ENCODE peak calls at places on chromosomes 3 and 15, in four cellular contexts. One of them, this sample, is unnamed.

GRCh38 chr3:154552338-154552737 is 122.3 kb upstream of the GPR149 start:
- DNase-seq in stomach: no peak
- DNase-seq in endothelial cell of umbilical vein: no peak
- DNase-seq in uterus: no peak
- DNase-seq in this sample: no peak

GRCh38 chr15:60400957-60401356 is 3.2 kb upstream of the ANXA2 start:
- DNase-seq in endothelial cell of umbilical vein: no peak
- DNase-seq in stomach: no peak
- DNase-seq in uterus: no peak
- DNase-seq in this sample: no peak

GRCh38 chr3:106963446-106963845 is 413.8 kb upstream of the CCDC54 start:
- DNase-seq in uterus: no peak
- DNase-seq in endothelial cell of umbilical vein: peak; percentile 55
- DNase-seq in stomach: no peak
- DNase-seq in this sample: no peak

GRCh38 chr3:4720316-4721075 is 227.3 kb downstream of the ITPR1 start:
- DNase-seq in uterus: peak; percentile 77
- DNase-seq in stomach: peak; percentile 82
- DNase-seq in endothelial cell of umbilical vein: peak; percentile 75
- DNase-seq in this sample: no peak

GRCh38 chr3:112042842-112043280 is 8.3 kb downstream of the TMPRSS7 start:
- DNase-seq in uterus: no peak
- DNase-seq in endothelial cell of umbilical vein: no peak
- DNase-seq in stomach: no peak
- DNase-seq in this sample: no peak

GRCh38 chr3:103295974-103296570 is 861.3 kb downstream of the ZPLD1 start:
- DNase-seq in uterus: no peak
- DNase-seq in stomach: no peak
- DNase-seq in endothelial cell of umbilical vein: no peak
- DNase-seq in this sample: no peak

GRCh38 chr3:115858995-115859807 is 235.9 kb downstream of the GAP43 start:
- DNase-seq in uterus: no peak
- DNase-seq in stomach: no peak
- DNase-seq in endothelial cell of umbilical vein: no peak
- DNase-seq in this sample: no peak

GRCh38 chr15:36332301-36332700 is 247.1 kb upstream of the CDIN1 start:
- DNase-seq in uterus: no peak
- DNase-seq in endothelial cell of umbilical vein: no peak
- DNase-seq in stomach: no peak
- DNase-seq in this sample: no peak

GRCh38 chr15:41115652-41116115 is 396 bp downstream of the INO80 start:
- DNase-seq in endothelial cell of umbilical vein: peak; percentile 51
- DNase-seq in stomach: peak; percentile 55
- DNase-seq in uterus: no peak
- DNase-seq in this sample: peak; percentile 83

DNA sequence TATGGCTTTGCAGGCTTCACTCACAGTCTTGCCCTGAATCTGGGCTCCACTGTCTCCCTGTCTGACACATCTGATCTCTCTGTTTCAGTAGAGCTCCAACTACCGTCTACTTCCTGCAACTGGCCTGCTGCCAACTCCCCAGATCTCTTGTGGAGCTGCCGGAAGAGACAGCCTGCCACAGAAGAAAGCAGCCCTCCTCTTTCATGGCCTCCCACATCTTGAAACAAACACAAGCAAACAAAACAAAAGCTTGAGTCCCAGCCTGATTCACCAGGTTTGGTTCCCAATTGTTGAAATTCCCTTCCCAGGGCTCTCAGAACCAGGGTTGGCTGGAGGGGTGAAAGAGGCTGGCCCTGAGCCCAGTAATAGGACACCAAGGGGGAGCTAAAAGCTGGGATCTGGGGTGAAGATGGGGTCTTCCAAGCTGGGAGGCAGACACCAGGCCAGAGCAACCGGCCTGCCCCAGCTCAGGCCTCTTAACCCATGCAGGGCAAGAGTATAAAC is 55.3 kb upstream of the CA12 start:
- DNase-seq in stomach: peak; percentile 86
- DNase-seq in endothelial cell of umbilical vein: peak; percentile 70
- DNase-seq in uterus: peak; percentile 77
- DNase-seq in this sample: peak; percentile 85
- H3K4me3 ChIP-seq in stomach: no peak overlapping the region
- H3K4me3 ChIP-seq in endothelial cell of umbilical vein: no peak overlapping the region
- H3K4me3 ChIP-seq in uterus: no peak overlapping the region
- H3K4me3 ChIP-seq in this sample: no peak overlapping the region

GRCh38 chr15:40104296-40104864 is 4.3 kb downstream of the BMF start:
- DNase-seq in endothelial cell of umbilical vein: no peak
- DNase-seq in uterus: no peak
- DNase-seq in stomach: no peak
- DNase-seq in this sample: no peak

GRCh38 chr15:40100947-40101905 is 7.5 kb downstream of the BMF start:
- DNase-seq in endothelial cell of umbilical vein: no peak
- DNase-seq in uterus: no peak
- DNase-seq in stomach: no peak
- DNase-seq in this sample: no peak

GRCh38 chr15:40104865-40105516 is 3.7 kb downstream of the BMF start:
- DNase-seq in stomach: peak; percentile 91
- DNase-seq in uterus: peak; percentile 94
- DNase-seq in endothelial cell of umbilical vein: peak; percentile 84
- DNase-seq in this sample: peak; percentile 94

GRCh38 chr15:40103864-40104271 is 4.8 kb downstream of the BMF start:
- DNase-seq in endothelial cell of umbilical vein: no peak
- DNase-seq in uterus: no peak
- DNase-seq in stomach: no peak
- DNase-seq in this sample: peak; percentile 65

DNA sequence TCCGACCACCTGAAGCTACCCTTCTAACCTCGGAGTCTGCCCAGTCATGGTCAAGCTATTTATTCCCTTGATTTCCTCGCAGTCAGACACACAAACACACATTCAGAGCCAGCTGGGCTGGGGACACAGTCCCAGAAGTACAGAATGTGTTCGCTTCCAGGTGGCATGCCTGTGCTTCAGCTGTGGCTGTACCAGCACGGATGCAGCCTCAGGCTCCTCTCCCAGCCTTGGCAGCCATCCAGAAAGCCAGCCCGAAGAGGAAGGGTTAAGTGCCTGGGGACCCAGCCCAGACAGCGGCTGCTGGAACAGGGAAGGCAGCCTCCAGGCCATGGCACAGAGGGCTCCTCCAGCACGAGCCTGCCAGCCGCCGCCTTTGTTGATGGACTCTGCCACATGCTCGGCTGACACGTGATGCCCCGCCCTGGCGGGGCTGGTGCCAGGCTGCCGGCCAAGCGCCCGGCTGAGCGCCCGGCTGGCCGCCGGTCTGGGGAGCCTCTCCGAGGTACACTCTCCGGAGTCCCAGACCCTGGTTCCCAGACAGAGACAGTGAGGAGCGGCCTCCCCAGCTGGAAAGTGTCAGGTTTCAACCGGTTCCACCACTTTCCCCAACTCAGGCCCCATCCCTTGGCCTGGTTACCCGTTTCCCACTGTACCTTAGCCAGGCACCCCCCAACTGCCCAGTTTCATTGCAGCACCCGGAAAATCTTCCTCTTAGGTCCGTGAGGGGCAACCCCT is 5.4 kb downstream of the BMF start:
- DNase-seq in endothelial cell of umbilical vein: peak; percentile 71
- DNase-seq in stomach: peak; percentile 94
- DNase-seq in uterus: peak; percentile 80
- DNase-seq in this sample: peak; percentile 92
- H3K4me1 ChIP-seq in endothelial cell of umbilical vein: peaks cover 32% of the 10 kb centered on the region
- H3K4me1 ChIP-seq in stomach: peaks cover 97% of the 10 kb centered on the region
- H3K4me1 ChIP-seq in uterus: peaks cover 29% of the 10 kb centered on the region
- H3K4me1 ChIP-seq in this sample: peaks cover 100% of the 10 kb centered on the region

DNA sequence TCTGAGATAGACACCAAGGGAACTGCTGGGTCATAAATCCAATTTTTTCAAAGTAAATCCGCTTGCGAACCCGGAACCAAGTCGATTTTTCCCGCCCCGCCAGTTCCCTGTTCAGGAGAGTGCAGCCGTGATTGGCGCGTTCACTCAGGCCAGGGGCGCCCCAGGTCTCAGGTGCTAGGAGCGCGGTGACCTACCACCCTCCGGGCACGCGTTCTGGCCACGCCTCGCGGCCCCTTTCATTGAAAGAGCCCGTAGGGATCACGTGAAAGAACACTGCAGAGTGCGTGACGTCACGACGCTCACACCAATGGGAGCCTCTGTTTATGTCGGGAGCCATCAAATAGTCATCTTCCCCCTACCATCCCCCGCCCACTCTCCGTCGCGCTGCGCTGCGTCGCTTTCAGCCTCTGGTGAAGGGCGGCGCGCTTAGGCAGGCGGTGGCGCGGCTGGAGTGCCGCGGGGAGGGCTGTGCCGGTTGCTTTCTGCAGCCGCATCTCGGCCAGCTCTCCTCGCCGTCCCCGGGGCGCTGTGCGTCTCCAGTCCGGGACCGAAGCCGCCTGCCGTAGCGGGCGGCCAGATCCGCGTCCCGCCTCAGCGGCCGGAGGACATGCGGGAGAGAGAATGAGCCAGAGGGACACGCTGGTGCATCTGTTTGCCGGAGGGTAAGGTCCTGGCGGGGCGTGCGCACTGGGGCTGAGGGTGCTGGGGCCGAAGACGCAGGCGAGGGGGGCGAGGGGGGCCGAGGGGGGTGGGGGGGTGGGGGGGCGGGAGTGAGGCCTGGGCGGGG is at the start of gene SLC25A36:
- DNase-seq in stomach: peak; percentile 98
- DNase-seq in endothelial cell of umbilical vein: peak; percentile 98
- DNase-seq in uterus: peak; percentile 94
- DNase-seq in this sample: peak; percentile 98
- TF ChIP-seq POLR2A in stomach: no peak
- TF ChIP-seq POLR2A in endothelial cell of umbilical vein: peak; percentile 41
- TF ChIP-seq POLR2A in uterus: peak; percentile 96
- TF ChIP-seq POLR2A in this sample: peak; percentile 54

DNA sequence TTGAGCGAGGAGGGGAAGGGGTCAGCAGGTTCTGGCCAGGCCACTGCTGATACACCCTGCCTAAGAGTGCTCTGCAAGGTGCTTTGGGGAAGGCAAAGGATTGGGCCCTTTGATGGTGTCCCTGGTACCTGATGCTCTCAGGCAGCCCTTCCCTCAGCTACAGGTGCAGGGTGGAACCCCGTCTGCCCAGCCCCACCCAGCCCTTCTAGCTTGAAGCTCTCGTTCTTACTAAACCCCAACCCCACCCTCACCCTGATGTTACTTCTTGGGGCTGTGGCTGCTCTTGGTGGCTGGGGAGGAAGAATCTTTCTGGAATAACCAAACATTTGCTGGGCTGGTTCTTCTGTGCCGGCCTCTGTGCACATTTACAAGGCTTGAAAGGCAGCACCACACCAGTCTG is 6.4 kb downstream of the GNAI2 start:
- DNase-seq in endothelial cell of umbilical vein: no peak
- DNase-seq in stomach: no peak
- DNase-seq in uterus: no peak
- DNase-seq in this sample: no peak
- H3K4me3 ChIP-seq in endothelial cell of umbilical vein: peak overlapping the region; percentile 11
- H3K4me3 ChIP-seq in stomach: no peak overlapping the region
- H3K4me3 ChIP-seq in uterus: no peak overlapping the region
- H3K4me3 ChIP-seq in this sample: no peak overlapping the region

This sample was measured in suprapubic skin.